ENCODE peak calls at places on chromosomes 7 and 10, in ten cellular contexts. One of them, this sample, is unnamed.

GRCh38 chr7:74083928-74084721 is 521 bp downstream of the LIMK1 start:
- DNase-seq in epithelial cell of esophagus: peak
- DNase-seq in T-helper 17 cell: no peak
- DNase-seq in activated T-cell treated with anti-CD3 and anti-CD28 coated beads for 4 hours: no peak
- DNase-seq in activated CD8-positive, alpha-beta memory T cell treated with anti-CD3 and anti-CD28 coated beads for 48 hours: no peak
- DNase-seq in hepatic stellate cell: no peak
- DNase-seq in mesothelial cell of epicardium: peak
- DNase-seq in stimulated activated CD8-positive, alpha-beta memory T cell treated with anti-CD3 and anti-CD28 coated beads, Interleukin-15, amount 100 ng/mL, for 1 hour: no peak
- DNase-seq in NCI-H460: no peak
- DNase-seq in B cell: no peak
- DNase-seq in this sample: no peak

GRCh38 chr10:133100706-133101463 is 13.2 kb downstream of the ADGRA1 start:
- DNase-seq in epithelial cell of esophagus: no peak
- DNase-seq in T-helper 17 cell: no peak
- DNase-seq in activated T-cell treated with anti-CD3 and anti-CD28 coated beads for 4 hours: no peak
- DNase-seq in activated CD8-positive, alpha-beta memory T cell treated with anti-CD3 and anti-CD28 coated beads for 48 hours: no peak
- DNase-seq in hepatic stellate cell: no peak
- DNase-seq in mesothelial cell of epicardium: no peak
- DNase-seq in stimulated activated CD8-positive, alpha-beta memory T cell treated with anti-CD3 and anti-CD28 coated beads, Interleukin-15, amount 100 ng/mL, for 1 hour: no peak
- DNase-seq in NCI-H460: no peak
- DNase-seq in B cell: no peak
- DNase-seq in this sample: no peak

GRCh38 chr7:151491859-151492258 is 27.8 kb downstream of the RHEB start:
- DNase-seq in epithelial cell of esophagus: peak
- DNase-seq in T-helper 17 cell: no peak
- DNase-seq in activated T-cell treated with anti-CD3 and anti-CD28 coated beads for 4 hours: no peak
- DNase-seq in activated CD8-positive, alpha-beta memory T cell treated with anti-CD3 and anti-CD28 coated beads for 48 hours: no peak
- DNase-seq in hepatic stellate cell: peak
- DNase-seq in mesothelial cell of epicardium: no peak
- DNase-seq in stimulated activated CD8-positive, alpha-beta memory T cell treated with anti-CD3 and anti-CD28 coated beads, Interleukin-15, amount 100 ng/mL, for 1 hour: no peak
- DNase-seq in NCI-H460: peak
- DNase-seq in B cell: no peak
- DNase-seq in this sample: no peak

GRCh38 chr7:28005848-28006233 is 174.8 kb downstream of the JAZF1 start:
- DNase-seq in epithelial cell of esophagus: no peak
- DNase-seq in T-helper 17 cell: no peak
- DNase-seq in activated T-cell treated with anti-CD3 and anti-CD28 coated beads for 4 hours: no peak
- DNase-seq in activated CD8-positive, alpha-beta memory T cell treated with anti-CD3 and anti-CD28 coated beads for 48 hours: no peak
- DNase-seq in hepatic stellate cell: no peak
- DNase-seq in mesothelial cell of epicardium: no peak
- DNase-seq in stimulated activated CD8-positive, alpha-beta memory T cell treated with anti-CD3 and anti-CD28 coated beads, Interleukin-15, amount 100 ng/mL, for 1 hour: no peak
- DNase-seq in NCI-H460: no peak
- DNase-seq in B cell: no peak
- DNase-seq in this sample: no peak

GRCh38 chr7:142469653-142470335 is 211.9 kb upstream of the PRSS58 start:
- DNase-seq in epithelial cell of esophagus: no peak
- DNase-seq in T-helper 17 cell: no peak
- DNase-seq in activated T-cell treated with anti-CD3 and anti-CD28 coated beads for 4 hours: no peak
- DNase-seq in activated CD8-positive, alpha-beta memory T cell treated with anti-CD3 and anti-CD28 coated beads for 48 hours: no peak
- DNase-seq in hepatic stellate cell: no peak
- DNase-seq in mesothelial cell of epicardium: no peak
- DNase-seq in stimulated activated CD8-positive, alpha-beta memory T cell treated with anti-CD3 and anti-CD28 coated beads, Interleukin-15, amount 100 ng/mL, for 1 hour: no peak
- DNase-seq in NCI-H460: no peak
- DNase-seq in B cell: no peak
- DNase-seq in this sample: no peak

GRCh38 chr7:66883716-66884115 is 37.3 kb upstream of the TMEM248 start:
- DNase-seq in epithelial cell of esophagus: peak
- DNase-seq in T-helper 17 cell: no peak
- DNase-seq in activated T-cell treated with anti-CD3 and anti-CD28 coated beads for 4 hours: no peak
- DNase-seq in activated CD8-positive, alpha-beta memory T cell treated with anti-CD3 and anti-CD28 coated beads for 48 hours: no peak
- DNase-seq in hepatic stellate cell: no peak
- DNase-seq in mesothelial cell of epicardium: no peak
- DNase-seq in stimulated activated CD8-positive, alpha-beta memory T cell treated with anti-CD3 and anti-CD28 coated beads, Interleukin-15, amount 100 ng/mL, for 1 hour: no peak
- DNase-seq in NCI-H460: no peak
- DNase-seq in B cell: no peak
- DNase-seq in this sample: no peak

GRCh38 chr7:21304836-21305235 is 123.0 kb upstream of the SP4 start:
- DNase-seq in epithelial cell of esophagus: no peak
- DNase-seq in T-helper 17 cell: no peak
- DNase-seq in activated T-cell treated with anti-CD3 and anti-CD28 coated beads for 4 hours: no peak
- DNase-seq in activated CD8-positive, alpha-beta memory T cell treated with anti-CD3 and anti-CD28 coated beads for 48 hours: no peak
- DNase-seq in hepatic stellate cell: no peak
- DNase-seq in mesothelial cell of epicardium: no peak
- DNase-seq in stimulated activated CD8-positive, alpha-beta memory T cell treated with anti-CD3 and anti-CD28 coated beads, Interleukin-15, amount 100 ng/mL, for 1 hour: no peak
- DNase-seq in NCI-H460: no peak
- DNase-seq in B cell: no peak
- DNase-seq in this sample: no peak

GRCh38 chr7:101179117-101179779 is 845 bp downstream of the NAT16 start:
- DNase-seq in epithelial cell of esophagus: no peak
- DNase-seq in T-helper 17 cell: no peak
- DNase-seq in activated T-cell treated with anti-CD3 and anti-CD28 coated beads for 4 hours: no peak
- DNase-seq in activated CD8-positive, alpha-beta memory T cell treated with anti-CD3 and anti-CD28 coated beads for 48 hours: no peak
- DNase-seq in hepatic stellate cell: no peak
- DNase-seq in mesothelial cell of epicardium: no peak
- DNase-seq in stimulated activated CD8-positive, alpha-beta memory T cell treated with anti-CD3 and anti-CD28 coated beads, Interleukin-15, amount 100 ng/mL, for 1 hour: no peak
- DNase-seq in NCI-H460: no peak
- DNase-seq in B cell: peak
- DNase-seq in this sample: no peak

GRCh38 chr10:67033878-67034277 is 108.0 kb downstream of the LRRTM3 start:
- DNase-seq in epithelial cell of esophagus: no peak
- DNase-seq in T-helper 17 cell: no peak
- DNase-seq in activated T-cell treated with anti-CD3 and anti-CD28 coated beads for 4 hours: no peak
- DNase-seq in activated CD8-positive, alpha-beta memory T cell treated with anti-CD3 and anti-CD28 coated beads for 48 hours: no peak
- DNase-seq in hepatic stellate cell: no peak
- DNase-seq in mesothelial cell of epicardium: no peak
- DNase-seq in stimulated activated CD8-positive, alpha-beta memory T cell treated with anti-CD3 and anti-CD28 coated beads, Interleukin-15, amount 100 ng/mL, for 1 hour: no peak
- DNase-seq in NCI-H460: no peak
- DNase-seq in B cell: no peak
- DNase-seq in this sample: no peak

GRCh38 chr7:47491637-47492036 is 90.3 kb downstream of the TNS3 start:
- DNase-seq in epithelial cell of esophagus: no peak
- DNase-seq in T-helper 17 cell: no peak
- DNase-seq in activated T-cell treated with anti-CD3 and anti-CD28 coated beads for 4 hours: no peak
- DNase-seq in activated CD8-positive, alpha-beta memory T cell treated with anti-CD3 and anti-CD28 coated beads for 48 hours: no peak
- DNase-seq in hepatic stellate cell: no peak
- DNase-seq in mesothelial cell of epicardium: no peak
- DNase-seq in stimulated activated CD8-positive, alpha-beta memory T cell treated with anti-CD3 and anti-CD28 coated beads, Interleukin-15, amount 100 ng/mL, for 1 hour: no peak
- DNase-seq in NCI-H460: no peak
- DNase-seq in B cell: no peak
- DNase-seq in this sample: no peak

GRCh38 chr10:34305189-34305588 is 509.9 kb downstream of the PARD3 start:
- DNase-seq in epithelial cell of esophagus: peak
- DNase-seq in T-helper 17 cell: no peak
- DNase-seq in activated T-cell treated with anti-CD3 and anti-CD28 coated beads for 4 hours: no peak
- DNase-seq in activated CD8-positive, alpha-beta memory T cell treated with anti-CD3 and anti-CD28 coated beads for 48 hours: no peak
- DNase-seq in hepatic stellate cell: no peak
- DNase-seq in mesothelial cell of epicardium: peak
- DNase-seq in stimulated activated CD8-positive, alpha-beta memory T cell treated with anti-CD3 and anti-CD28 coated beads, Interleukin-15, amount 100 ng/mL, for 1 hour: no peak
- DNase-seq in NCI-H460: no peak
- DNase-seq in B cell: no peak
- DNase-seq in this sample: no peak

GRCh38 chr7:79320741-79321473 is 132.6 kb downstream of the MAGI2 start:
- DNase-seq in epithelial cell of esophagus: no peak
- DNase-seq in T-helper 17 cell: no peak
- DNase-seq in activated T-cell treated with anti-CD3 and anti-CD28 coated beads for 4 hours: no peak
- DNase-seq in activated CD8-positive, alpha-beta memory T cell treated with anti-CD3 and anti-CD28 coated beads for 48 hours: no peak
- DNase-seq in hepatic stellate cell: no peak
- DNase-seq in mesothelial cell of epicardium: no peak
- DNase-seq in stimulated activated CD8-positive, alpha-beta memory T cell treated with anti-CD3 and anti-CD28 coated beads, Interleukin-15, amount 100 ng/mL, for 1 hour: no peak
- DNase-seq in NCI-H460: no peak
- DNase-seq in B cell: no peak
- DNase-seq in this sample: no peak

GRCh38 chr10:47243791-47244190 is 56.2 kb upstream of the GDF10 start:
- DNase-seq in epithelial cell of esophagus: no peak
- DNase-seq in T-helper 17 cell: no peak
- DNase-seq in activated T-cell treated with anti-CD3 and anti-CD28 coated beads for 4 hours: no peak
- DNase-seq in activated CD8-positive, alpha-beta memory T cell treated with anti-CD3 and anti-CD28 coated beads for 48 hours: no peak
- DNase-seq in hepatic stellate cell: no peak
- DNase-seq in mesothelial cell of epicardium: no peak
- DNase-seq in stimulated activated CD8-positive, alpha-beta memory T cell treated with anti-CD3 and anti-CD28 coated beads, Interleukin-15, amount 100 ng/mL, for 1 hour: no peak
- DNase-seq in NCI-H460: no peak
- DNase-seq in B cell: no peak
- DNase-seq in this sample: no peak

GRCh38 chr10:71347587-71348395 is 28.7 kb downstream of the SLC29A3 start:
- DNase-seq in epithelial cell of esophagus: no peak
- DNase-seq in T-helper 17 cell: no peak
- DNase-seq in activated T-cell treated with anti-CD3 and anti-CD28 coated beads for 4 hours: no peak
- DNase-seq in activated CD8-positive, alpha-beta memory T cell treated with anti-CD3 and anti-CD28 coated beads for 48 hours: no peak
- DNase-seq in hepatic stellate cell: no peak
- DNase-seq in mesothelial cell of epicardium: no peak
- DNase-seq in stimulated activated CD8-positive, alpha-beta memory T cell treated with anti-CD3 and anti-CD28 coated beads, Interleukin-15, amount 100 ng/mL, for 1 hour: no peak
- DNase-seq in NCI-H460: no peak
- DNase-seq in B cell: no peak
- DNase-seq in this sample: no peak

GRCh38 chr7:152543801-152544200 is 108.0 kb upstream of the KMT2C start:
- DNase-seq in epithelial cell of esophagus: no peak
- DNase-seq in T-helper 17 cell: no peak
- DNase-seq in activated T-cell treated with anti-CD3 and anti-CD28 coated beads for 4 hours: no peak
- DNase-seq in activated CD8-positive, alpha-beta memory T cell treated with anti-CD3 and anti-CD28 coated beads for 48 hours: no peak
- DNase-seq in hepatic stellate cell: no peak
- DNase-seq in mesothelial cell of epicardium: no peak
- DNase-seq in stimulated activated CD8-positive, alpha-beta memory T cell treated with anti-CD3 and anti-CD28 coated beads, Interleukin-15, amount 100 ng/mL, for 1 hour: no peak
- DNase-seq in NCI-H460: no peak
- DNase-seq in B cell: no peak
- DNase-seq in this sample: no peak

GRCh38 chr10:71230656-71231025 is 18.3 kb downstream of the UNC5B start:
- DNase-seq in epithelial cell of esophagus: no peak
- DNase-seq in T-helper 17 cell: no peak
- DNase-seq in activated T-cell treated with anti-CD3 and anti-CD28 coated beads for 4 hours: no peak
- DNase-seq in activated CD8-positive, alpha-beta memory T cell treated with anti-CD3 and anti-CD28 coated beads for 48 hours: no peak
- DNase-seq in hepatic stellate cell: no peak
- DNase-seq in mesothelial cell of epicardium: no peak
- DNase-seq in stimulated activated CD8-positive, alpha-beta memory T cell treated with anti-CD3 and anti-CD28 coated beads, Interleukin-15, amount 100 ng/mL, for 1 hour: no peak
- DNase-seq in NCI-H460: no peak
- DNase-seq in B cell: no peak
- DNase-seq in this sample: no peak

GRCh38 chr7:51261950-51262795 is 54.4 kb downstream of the COBL start:
- DNase-seq in epithelial cell of esophagus: no peak
- DNase-seq in T-helper 17 cell: no peak
- DNase-seq in activated T-cell treated with anti-CD3 and anti-CD28 coated beads for 4 hours: no peak
- DNase-seq in activated CD8-positive, alpha-beta memory T cell treated with anti-CD3 and anti-CD28 coated beads for 48 hours: no peak
- DNase-seq in hepatic stellate cell: no peak
- DNase-seq in mesothelial cell of epicardium: no peak
- DNase-seq in stimulated activated CD8-positive, alpha-beta memory T cell treated with anti-CD3 and anti-CD28 coated beads, Interleukin-15, amount 100 ng/mL, for 1 hour: no peak
- DNase-seq in NCI-H460: no peak
- DNase-seq in B cell: no peak
- DNase-seq in this sample: no peak

GRCh38 chr10:21273400-21273968 is 252.0 kb downstream of the SKIDA1 start:
- DNase-seq in epithelial cell of esophagus: no peak
- DNase-seq in T-helper 17 cell: no peak
- DNase-seq in activated T-cell treated with anti-CD3 and anti-CD28 coated beads for 4 hours: no peak
- DNase-seq in activated CD8-positive, alpha-beta memory T cell treated with anti-CD3 and anti-CD28 coated beads for 48 hours: no peak
- DNase-seq in hepatic stellate cell: no peak
- DNase-seq in mesothelial cell of epicardium: no peak
- DNase-seq in stimulated activated CD8-positive, alpha-beta memory T cell treated with anti-CD3 and anti-CD28 coated beads, Interleukin-15, amount 100 ng/mL, for 1 hour: no peak
- DNase-seq in NCI-H460: no peak
- DNase-seq in B cell: no peak
- DNase-seq in this sample: no peak

GRCh38 chr7:133705596-133705995 is 421.5 kb upstream of the LRGUK start:
- DNase-seq in epithelial cell of esophagus: peak
- DNase-seq in T-helper 17 cell: no peak
- DNase-seq in activated T-cell treated with anti-CD3 and anti-CD28 coated beads for 4 hours: no peak
- DNase-seq in activated CD8-positive, alpha-beta memory T cell treated with anti-CD3 and anti-CD28 coated beads for 48 hours: no peak
- DNase-seq in hepatic stellate cell: no peak
- DNase-seq in mesothelial cell of epicardium: no peak
- DNase-seq in stimulated activated CD8-positive, alpha-beta memory T cell treated with anti-CD3 and anti-CD28 coated beads, Interleukin-15, amount 100 ng/mL, for 1 hour: no peak
- DNase-seq in NCI-H460: peak
- DNase-seq in B cell: no peak
- DNase-seq in this sample: no peak

GRCh38 chr7:133331861-133332260 is 79.0 kb downstream of the EXOC4 start:
- DNase-seq in epithelial cell of esophagus: no peak
- DNase-seq in T-helper 17 cell: no peak
- DNase-seq in activated T-cell treated with anti-CD3 and anti-CD28 coated beads for 4 hours: no peak
- DNase-seq in activated CD8-positive, alpha-beta memory T cell treated with anti-CD3 and anti-CD28 coated beads for 48 hours: no peak
- DNase-seq in hepatic stellate cell: no peak
- DNase-seq in mesothelial cell of epicardium: no peak
- DNase-seq in stimulated activated CD8-positive, alpha-beta memory T cell treated with anti-CD3 and anti-CD28 coated beads, Interleukin-15, amount 100 ng/mL, for 1 hour: no peak
- DNase-seq in NCI-H460: no peak
- DNase-seq in B cell: no peak
- DNase-seq in this sample: no peak

This sample was measured in activated effector memory CD4-positive, alpha-beta T cell treated with Interleukin-2 at 50 U/mL for 16 hours.